ENCODE peak calls at places on chromosomes 6 and 20, in seven cellular contexts. D is right lobe of liver, L is breast epithelium, Z is HepG2, K is lower leg skin, B is IMR-90, O is HCT116. A is an unnamed sample.

GRCh38 chr6:106133040-106133439 is 46.9 kb downstream of the PRDM1 start:
- DNase-seq in D (no peak), L (no peak), Z (no peak), K (no peak), B (no peak), O (no peak), A (no peak)

GRCh38 chr6:111993342-111993741 is 60.6 kb upstream of the CCN6 start:
- DNase-seq in D (no peak), L (no peak), Z (no peak), K (no peak), B (no peak), O (no peak), A (no peak)

GRCh38 chr20:24102749-24103148 is 114.2 kb upstream of the GGTLC1 start:
- DNase-seq in D (no peak), L (no peak), Z (no peak), K (no peak), B (no peak), O (no peak), A (no peak)

GRCh38 chr6:108781419-108782110 is 66.7 kb upstream of the ARMC2 start:
- DNase-seq in D (no peak), L (no peak), Z (no peak), K (no peak), B (peak; percentile 12), O (no peak), A (no peak)

GRCh38 chr6:124907596-124907995 is 54.6 kb upstream of the RNF217 start:
- DNase-seq in D (no peak), L (no peak), Z (no peak), K (no peak), B (no peak), O (no peak), A (no peak)

GRCh38 chr6:501891-502601 is 110.5 kb downstream of the IRF4 start:
- DNase-seq in D (no peak), L (no peak), Z (no peak), K (no peak), B (no peak), O (no peak), A (no peak)

GRCh38 chr6:15442467-15442866 is 196.6 kb downstream of the JARID2 start:
- DNase-seq in D (no peak), L (no peak), Z (no peak), K (no peak), B (no peak), O (no peak), A (no peak)

GRCh38 chr6:56481957-56482356 is 160.7 kb downstream of the DST start:
- DNase-seq in D (no peak), L (no peak), Z (no peak), K (no peak), B (no peak), O (no peak), A (no peak)

GRCh38 chr6:151475653-151476523 is 17.9 kb upstream of the CCDC170 start:
- DNase-seq in D (no peak), L (no peak), Z (peak; percentile 57), K (peak; percentile 23), B (peak; percentile 59), O (peak; percentile 23), A (peak; percentile 38)

GRCh38 chr6:36595168-36595818 is 1.1 kb downstream of the SRSF3 start:
- DNase-seq in D (no peak), L (peak; percentile 70), Z (peak; percentile 52), K (peak; percentile 59), B (peak; percentile 55), O (no peak), A (no peak)

GRCh38 chr20:63957690-63958441 is 1.6 kb upstream of the UCKL1 start:
- DNase-seq in D (no peak), L (no peak), Z (peak; percentile 59), K (no peak), B (peak; percentile 23), O (peak; percentile 67), A (peak; percentile 71)

DNA sequence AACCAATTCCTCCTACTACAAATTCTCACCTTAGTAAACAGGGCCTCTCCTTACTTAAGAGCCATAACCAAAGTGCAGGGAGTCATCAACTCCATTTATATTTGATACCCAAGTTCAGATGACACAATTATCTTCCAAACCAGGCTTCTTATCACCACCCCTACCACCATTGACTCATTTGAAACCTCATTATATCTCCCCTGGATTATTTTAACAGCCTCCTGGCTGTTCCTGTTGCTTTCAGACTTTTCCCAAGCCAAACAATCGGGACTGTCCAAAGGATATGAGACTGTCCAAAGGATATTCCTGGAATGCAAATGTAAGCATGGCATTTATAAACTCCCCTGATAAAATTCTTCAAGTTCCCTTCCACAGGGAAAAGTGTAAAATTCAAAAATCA is 394.3 kb downstream of the MAFB start:
- DNase-seq in D (no peak), L (no peak), Z (no peak), K (no peak), B (no peak), O (no peak), A (no peak)
- TF ChIP-seq POLR2A in D (no peak), L (no peak), Z (no peak), K (no peak), B (no peak), O (no peak), A (no peak)

DNA sequence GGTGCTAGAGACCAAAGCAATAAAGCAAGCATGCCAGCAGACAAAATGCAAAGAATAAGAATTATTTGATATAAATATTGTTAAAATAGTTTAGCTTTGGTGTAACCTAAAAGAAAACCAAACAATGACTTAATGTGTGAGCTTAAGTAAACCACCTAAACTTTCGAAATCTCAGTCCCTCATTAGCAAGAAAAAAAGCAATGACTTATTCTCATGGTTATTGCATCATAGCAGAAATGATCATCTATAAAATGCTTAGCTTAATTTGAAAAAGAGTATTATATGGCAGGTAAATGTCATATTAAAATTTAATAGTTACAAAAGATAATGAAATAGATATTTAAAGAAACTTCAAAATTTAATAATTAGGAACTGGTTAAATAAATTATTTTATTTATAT is 1395.7 kb upstream of the EYS start:
- DNase-seq in D (no peak), L (no peak), Z (no peak), K (no peak), B (no peak), O (no peak), A (no peak)
- TF ChIP-seq POLR2A in D (no peak), L (no peak), Z (no peak), K (no peak), B (no peak), O (no peak), A (no peak)

GRCh38 chr20:57387463-57387862 is 3.7 kb upstream of the RBM38 start:
- DNase-seq in D (no peak), L (no peak), Z (no peak), K (no peak), B (no peak), O (no peak), A (no peak)

GRCh38 chr20:57389695-57390603 is 1.2 kb upstream of the RBM38 start:
- DNase-seq in D (no peak), L (no peak), Z (no peak), K (no peak), B (no peak), O (no peak), A (no peak)

GRCh38 chr20:57387945-57388351 is 3.2 kb upstream of the RBM38 start:
- DNase-seq in D (peak; percentile 68), L (no peak), Z (no peak), K (no peak), B (no peak), O (no peak), A (peak; percentile 46)

GRCh38 chr20:57390604-57391438 is at the start of gene RBM38:
- DNase-seq in D (peak; percentile 78), L (no peak), Z (peak; percentile 56), K (peak; percentile 42), B (peak; percentile 49), O (peak; percentile 19), A (peak; percentile 74)

DNA sequence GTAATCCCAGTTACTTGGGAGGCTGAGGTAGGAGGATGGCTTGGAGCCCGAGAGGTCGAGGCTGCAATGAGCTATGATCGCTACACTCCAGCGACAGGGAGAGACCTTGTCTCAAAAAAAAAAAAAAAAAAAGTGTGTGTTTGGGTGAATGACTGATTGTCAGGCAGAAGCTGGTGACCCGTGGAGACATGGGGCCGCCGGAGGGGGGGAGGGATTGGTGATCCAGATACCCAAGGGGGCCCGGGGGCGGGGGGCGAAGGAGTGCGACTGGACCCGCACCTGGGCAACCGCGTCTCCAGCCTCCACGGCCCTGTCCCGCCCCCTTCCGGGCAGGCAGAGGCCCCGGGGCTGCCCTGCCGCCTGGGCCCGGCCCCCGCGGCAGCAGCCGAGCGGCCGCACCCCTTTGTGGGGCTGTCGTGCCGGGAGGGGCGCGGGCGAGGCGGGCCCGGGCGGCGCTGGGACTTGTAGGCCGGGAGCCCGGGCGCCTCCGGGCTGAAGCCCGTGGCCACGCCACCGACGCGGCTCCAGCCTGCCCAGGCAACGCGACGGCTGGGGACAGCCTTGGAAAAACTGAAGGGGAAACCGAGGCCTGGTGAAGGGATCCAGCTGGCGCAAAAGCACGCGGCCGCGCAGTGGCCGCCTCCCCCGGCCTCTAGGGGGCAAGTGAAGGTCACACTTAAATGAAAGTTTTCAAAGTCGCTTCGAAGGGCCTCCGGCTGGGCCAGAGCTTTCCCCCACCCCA is 2.1 kb upstream of the RBM38 start:
- DNase-seq in D (peak; percentile 89), L (no peak), Z (peak; percentile 56), K (peak; percentile 53), B (peak; percentile 15), O (peak; percentile 26), A (peak; percentile 90)
- TF ChIP-seq POLR2A in D (peak; percentile 46), L (no peak), Z (peak; percentile 48), K (no peak), B (no peak), O (peak; percentile 21), A (no peak)

DNA sequence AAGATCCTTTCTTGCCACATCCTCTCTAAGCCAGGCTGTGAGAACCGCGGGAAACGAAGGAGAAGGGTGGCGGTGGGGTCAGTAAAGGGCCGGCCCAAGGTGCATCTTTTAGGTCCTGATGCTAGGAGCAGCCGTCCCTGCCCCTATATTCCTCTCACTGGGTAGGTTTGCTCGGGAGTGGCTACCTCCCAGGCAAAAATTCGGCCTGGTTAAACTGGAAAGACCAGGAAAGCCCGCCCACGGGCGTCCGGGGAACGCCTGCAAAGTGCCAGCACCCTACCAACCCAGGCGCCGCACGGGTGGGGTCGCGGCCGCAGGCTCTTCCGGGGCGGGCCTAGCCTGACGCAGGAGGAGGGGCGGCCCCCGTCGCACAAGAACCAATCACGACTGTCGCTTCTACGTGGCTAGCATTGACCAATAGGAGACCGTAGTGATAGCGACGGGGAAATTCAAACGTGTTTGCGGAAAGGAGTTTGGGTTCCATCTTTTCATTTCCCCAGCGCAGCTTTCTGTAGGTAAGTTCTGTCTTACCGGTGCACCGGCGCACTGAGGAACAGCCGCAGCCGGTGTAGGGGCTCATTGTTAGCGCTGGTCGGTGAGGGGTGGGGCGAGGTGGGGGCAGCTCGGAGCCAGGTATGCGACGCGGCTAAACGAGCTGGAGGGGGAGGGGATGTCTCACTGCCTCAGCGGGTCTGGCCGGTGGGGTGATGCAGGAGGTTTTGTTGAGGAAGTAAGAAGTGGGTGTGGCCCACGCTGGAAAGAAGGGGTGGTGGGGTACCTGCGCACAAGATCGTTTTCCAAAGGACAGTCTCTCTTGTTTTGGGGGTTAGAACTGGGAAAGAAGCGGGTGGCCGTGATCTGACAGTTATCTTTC is at the start of gene TTK:
- DNase-seq in D (peak; percentile 94), L (peak; percentile 91), Z (peak; percentile 93), K (peak; percentile 92), B (peak; percentile 93), O (peak; percentile 89), A (peak; percentile 94)
- TF ChIP-seq POLR2A in D (peak; percentile 79), L (no peak), Z (peak; percentile 51), K (no peak), B (peak; percentile 56), O (peak; percentile 27), A (no peak)

GRCh38 chr6:116139917-116140316 is 14.0 kb upstream of the COL10A1 start:
- DNase-seq in D (no peak), L (no peak), Z (peak; percentile 16), K (no peak), B (no peak), O (peak; percentile 15), A (no peak)
- TF ChIP-seq POLR2A in D (no peak), L (no peak), Z (no peak), K (no peak), B (no peak), O (no peak), A (no peak)

A was measured in stomach.